ENCODE peak calls at places on chromosomes 12 and 14, in six cellular contexts. One of them, this sample, is unnamed.

GRCh38 chr14:64705406-64706118 is 1.3 kb downstream of the PLEKHG3 start:
- DNase-seq in mesendoderm: peak; percentile 46
- DNase-seq in neuronal stem cell: no peak
- DNase-seq in IMR-90: no peak
- DNase-seq in H1: no peak
- DNase-seq in trophoblast cell: no peak
- DNase-seq in this sample: peak; percentile 67

GRCh38 chr12:76558684-76559276 is 791 bp downstream of the OSBPL8 start:
- DNase-seq in H1: no peak
- DNase-seq in trophoblast cell: peak; percentile 39
- DNase-seq in mesendoderm: peak; percentile 75
- DNase-seq in IMR-90: peak; percentile 44
- DNase-seq in neuronal stem cell: peak; percentile 46
- DNase-seq in this sample: peak; percentile 58

GRCh38 chr12:2578191-2578590 is 216.6 kb upstream of the FKBP4 start:
- DNase-seq in trophoblast cell: no peak
- DNase-seq in mesendoderm: no peak
- DNase-seq in neuronal stem cell: no peak
- DNase-seq in H1: no peak
- DNase-seq in IMR-90: no peak
- DNase-seq in this sample: no peak

GRCh38 chr12:115338566-115339294 is 654.8 kb upstream of the TBX3 start:
- DNase-seq in mesendoderm: peak; percentile 30
- DNase-seq in H1: no peak
- DNase-seq in neuronal stem cell: no peak
- DNase-seq in IMR-90: no peak
- DNase-seq in trophoblast cell: no peak
- DNase-seq in this sample: peak; percentile 25

GRCh38 chr12:56120158-56120846 is 2.2 kb downstream of the ZC3H10 start:
- DNase-seq in neuronal stem cell: no peak
- DNase-seq in mesendoderm: peak; percentile 33
- DNase-seq in IMR-90: peak; percentile 24
- DNase-seq in trophoblast cell: peak; percentile 9
- DNase-seq in H1: no peak
- DNase-seq in this sample: no peak

GRCh38 chr12:51865757-51866270 is 17.3 kb upstream of the FIGNL2 start:
- DNase-seq in neuronal stem cell: no peak
- DNase-seq in IMR-90: no peak
- DNase-seq in mesendoderm: peak; percentile 31
- DNase-seq in H1: no peak
- DNase-seq in trophoblast cell: no peak
- DNase-seq in this sample: no peak

GRCh38 chr12:93079271-93079670 is 150.2 kb upstream of the EEA1 start:
- DNase-seq in IMR-90: no peak
- DNase-seq in mesendoderm: no peak
- DNase-seq in trophoblast cell: no peak
- DNase-seq in H1: no peak
- DNase-seq in neuronal stem cell: no peak
- DNase-seq in this sample: no peak

GRCh38 chr14:31326111-31326510 is 94.2 kb downstream of the HEATR5A start:
- DNase-seq in neuronal stem cell: no peak
- DNase-seq in mesendoderm: peak; percentile 4
- DNase-seq in H1: no peak
- DNase-seq in trophoblast cell: no peak
- DNase-seq in IMR-90: peak; percentile 39
- DNase-seq in this sample: peak; percentile 6

GRCh38 chr12:46266869-46267617 is 1.8 kb downstream of the SLC38A1 start:
- DNase-seq in trophoblast cell: peak; percentile 79
- DNase-seq in mesendoderm: peak; percentile 77
- DNase-seq in IMR-90: peak; percentile 64
- DNase-seq in H1: peak; percentile 66
- DNase-seq in neuronal stem cell: peak; percentile 52
- DNase-seq in this sample: peak; percentile 75

GRCh38 chr12:52708010-52708409 is 4.7 kb upstream of the KRT77 start:
- DNase-seq in mesendoderm: peak; percentile 30
- DNase-seq in H1: no peak
- DNase-seq in neuronal stem cell: no peak
- DNase-seq in trophoblast cell: no peak
- DNase-seq in IMR-90: no peak
- DNase-seq in this sample: no peak

GRCh38 chr12:25248137-25248536 is 2.6 kb downstream of the KRAS start:
- DNase-seq in trophoblast cell: no peak
- DNase-seq in IMR-90: no peak
- DNase-seq in neuronal stem cell: no peak
- DNase-seq in H1: no peak
- DNase-seq in mesendoderm: peak; percentile 28
- DNase-seq in this sample: no peak

DNA sequence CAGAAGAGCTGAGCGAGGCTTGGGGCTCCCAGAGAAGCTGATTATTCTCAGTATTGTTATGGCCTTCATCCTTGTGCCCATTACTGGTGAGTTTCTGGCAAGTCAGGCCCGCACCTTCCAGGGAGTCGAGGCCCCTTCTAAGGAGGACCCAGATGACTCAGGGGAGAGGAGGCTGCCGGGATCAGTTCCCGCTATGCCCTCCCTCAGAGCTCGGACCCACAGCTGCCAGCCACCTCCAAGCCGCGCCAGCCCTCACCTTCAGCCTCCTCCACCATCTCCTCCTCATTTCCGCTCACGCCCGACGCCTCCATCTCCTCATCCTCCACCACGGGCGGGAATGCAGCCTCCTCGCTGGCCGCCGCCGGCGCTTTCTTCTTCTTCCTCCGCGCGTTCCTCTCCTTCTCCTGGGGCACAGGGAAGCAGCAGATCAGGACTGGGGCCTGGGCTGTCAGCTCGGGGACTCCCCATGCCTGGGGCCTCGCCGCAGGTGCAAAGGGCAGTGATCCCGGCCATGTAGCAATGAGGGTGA is 83.2 kb downstream of the RFLNA start:
- DNase-seq in mesendoderm: no peak
- DNase-seq in neuronal stem cell: no peak
- DNase-seq in H1: no peak
- DNase-seq in trophoblast cell: peak; percentile 57
- DNase-seq in IMR-90: no peak
- DNase-seq in this sample: no peak
- H3K36me3 ChIP-seq in mesendoderm: peaks cover 6% of the 10 kb centered on the region
- H3K36me3 ChIP-seq in neuronal stem cell: peaks cover 12% of the 10 kb centered on the region
- H3K36me3 ChIP-seq in H1: no peaks in the 10 kb centered on the region
- H3K36me3 ChIP-seq in trophoblast cell: peaks cover 76% of the 10 kb centered on the region
- H3K36me3 ChIP-seq in IMR-90: peaks cover 71% of the 10 kb centered on the region
- H3K36me3 ChIP-seq in this sample: peaks cover 92% of the 10 kb centered on the region

DNA sequence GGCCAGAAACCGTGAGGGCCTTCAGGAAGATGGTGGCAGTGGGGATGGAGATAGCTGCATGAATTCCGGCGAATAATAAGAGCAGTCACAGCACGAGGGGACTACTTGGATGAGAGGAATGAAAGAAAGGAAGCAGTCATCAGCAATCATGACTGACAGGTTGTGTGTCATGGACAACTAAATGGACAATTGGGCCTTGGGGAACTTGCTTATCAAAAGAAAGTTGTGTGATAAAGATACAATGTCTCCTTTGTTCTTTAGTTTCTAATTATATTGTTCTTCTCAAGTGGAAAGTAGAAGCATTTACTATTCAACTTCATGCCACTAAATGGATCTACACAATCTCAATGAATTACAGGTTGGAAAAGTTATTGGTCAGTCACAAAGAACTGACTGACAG is 130.5 kb downstream of the TMTC1 start:
- DNase-seq in IMR-90: no peak
- DNase-seq in H1: no peak
- DNase-seq in mesendoderm: no peak
- DNase-seq in neuronal stem cell: no peak
- DNase-seq in trophoblast cell: no peak
- DNase-seq in this sample: no peak
- H3K27ac ChIP-seq in IMR-90: no peak overlapping the region
- H3K27ac ChIP-seq in H1: no peak overlapping the region
- H3K27ac ChIP-seq in mesendoderm: no peak overlapping the region
- H3K27ac ChIP-seq in neuronal stem cell: no peak overlapping the region
- H3K27ac ChIP-seq in trophoblast cell: no peak overlapping the region
- H3K27ac ChIP-seq in this sample: no peak overlapping the region

DNA sequence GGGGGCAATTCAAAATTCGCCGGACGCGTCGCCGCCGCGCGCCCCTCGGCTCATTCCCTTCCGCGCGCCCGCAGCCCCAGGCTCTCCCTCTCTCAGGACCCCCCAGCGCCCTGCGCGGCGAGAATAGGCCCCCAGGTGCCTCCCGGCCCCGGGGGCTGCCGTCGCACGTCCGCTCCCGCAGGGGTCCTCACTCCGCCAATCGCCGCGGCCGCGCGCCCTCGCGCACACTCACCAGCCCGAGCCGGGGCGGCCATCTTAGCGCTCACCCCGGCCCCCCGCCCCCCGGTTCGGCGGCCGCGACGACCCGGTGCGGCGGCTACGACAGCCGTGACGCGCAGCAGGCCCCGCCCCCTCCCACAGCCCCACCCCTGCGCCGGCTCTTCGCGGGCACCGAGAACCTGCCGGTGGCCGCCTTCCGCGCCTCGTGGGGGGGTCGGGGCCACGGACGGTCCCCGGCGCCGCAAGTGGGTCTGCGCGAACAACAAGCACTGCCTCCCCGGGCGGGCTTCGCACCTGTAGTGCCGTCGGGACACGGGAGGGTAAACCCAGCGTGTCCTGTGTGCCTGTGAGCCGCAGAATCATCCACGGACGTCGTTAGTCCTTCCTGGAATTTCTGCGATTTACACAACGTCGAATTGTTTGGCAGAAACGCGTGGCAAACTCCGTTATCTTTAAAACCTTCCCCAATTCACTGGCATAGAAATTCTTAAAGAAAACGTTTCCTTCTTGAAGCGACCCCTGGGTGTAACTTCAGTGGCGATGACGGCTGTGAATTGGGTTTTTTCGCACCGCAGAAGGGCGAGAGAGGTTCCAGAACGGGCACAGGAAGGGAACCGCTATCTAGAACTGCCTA is 2.5 kb downstream of the USP44 start:
- DNase-seq in H1: peak; percentile 83
- DNase-seq in trophoblast cell: peak; percentile 21
- DNase-seq in mesendoderm: peak; percentile 48
- DNase-seq in IMR-90: peak; percentile 64
- DNase-seq in neuronal stem cell: peak; percentile 76
- DNase-seq in this sample: peak; percentile 2
- H3K23ac ChIP-seq in H1: no peak overlapping the region
- H3K23ac ChIP-seq in trophoblast cell: no peak overlapping the region
- H3K23ac ChIP-seq in mesendoderm: no peak overlapping the region
- H3K23ac ChIP-seq in IMR-90: peak overlapping the region; percentile 98
- H3K23ac ChIP-seq in neuronal stem cell: peak overlapping the region; percentile 97
- H3K23ac ChIP-seq in this sample: peak overlapping the region; percentile 90

DNA sequence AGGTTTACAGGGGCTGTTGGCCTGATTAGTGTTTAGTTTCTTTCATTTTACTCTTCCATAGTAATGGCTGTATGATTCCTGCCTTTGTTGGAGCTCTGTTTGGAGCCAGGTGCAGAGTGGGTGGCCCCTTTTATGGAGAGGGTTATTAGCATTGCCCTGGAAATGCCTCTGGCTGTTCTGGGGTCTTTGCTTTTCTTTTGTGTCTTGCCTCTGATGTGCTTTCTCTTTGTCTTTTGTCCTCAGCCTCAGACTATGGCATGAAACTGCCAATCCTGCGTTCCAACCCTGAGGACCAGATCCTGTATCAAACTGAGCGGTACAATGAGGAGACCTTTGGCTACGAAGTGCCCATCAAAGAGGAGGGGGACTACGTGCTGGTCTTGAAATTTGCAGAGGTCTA is 6.9 kb downstream of the MLEC start:
- DNase-seq in IMR-90: no peak
- DNase-seq in neuronal stem cell: peak; percentile 53
- DNase-seq in H1: no peak
- DNase-seq in mesendoderm: no peak
- DNase-seq in trophoblast cell: no peak
- DNase-seq in this sample: no peak
- H3K36me3 ChIP-seq in IMR-90: peaks cover 32% of the 10 kb centered on the region
- H3K36me3 ChIP-seq in neuronal stem cell: peaks cover 29% of the 10 kb centered on the region
- H3K36me3 ChIP-seq in H1: peaks cover 37% of the 10 kb centered on the region
- H3K36me3 ChIP-seq in mesendoderm: peaks cover 14% of the 10 kb centered on the region
- H3K36me3 ChIP-seq in trophoblast cell: peaks cover 49% of the 10 kb centered on the region
- H3K36me3 ChIP-seq in this sample: peaks cover 33% of the 10 kb centered on the region

GRCh38 chr12:28905220-28905940 is 243.7 kb upstream of the FAR2 start:
- DNase-seq in mesendoderm: no peak
- DNase-seq in neuronal stem cell: no peak
- DNase-seq in IMR-90: no peak
- DNase-seq in trophoblast cell: no peak
- DNase-seq in H1: no peak
- DNase-seq in this sample: no peak

GRCh38 chr12:28899951-28900350 is 249.1 kb upstream of the FAR2 start:
- DNase-seq in H1: no peak
- DNase-seq in IMR-90: peak; percentile 97
- DNase-seq in trophoblast cell: no peak
- DNase-seq in neuronal stem cell: no peak
- DNase-seq in mesendoderm: no peak
- DNase-seq in this sample: peak; percentile 90
- H3K27ac ChIP-seq in H1: no peak overlapping the region
- H3K27ac ChIP-seq in IMR-90: no peak overlapping the region
- H3K27ac ChIP-seq in trophoblast cell: no peak overlapping the region
- H3K27ac ChIP-seq in neuronal stem cell: no peak overlapping the region
- H3K27ac ChIP-seq in mesendoderm: no peak overlapping the region
- H3K27ac ChIP-seq in this sample: no peak overlapping the region

This sample was measured in mesenchymal stem cell.